ENCODE peak calls at places on chromosomes 1 and 21, in nine cellular contexts. B is LHCN-M2, V is substantia nigra, G is BE2C, H is NCI-H748 treated with DMSO at 0.1 percent for 48 hours, C is EL, O is ACHN, U is nucleus accumbens, X is bronchial epithelial cell. I is an unnamed sample.

GRCh38 chr21:33495743-33496142 is 4.2 kb upstream of the DNAJC28 start:
- DNase-seq in B (no peak), V (no peak), G (no peak), H (no peak), C (no peak), O (no peak), U (no peak), X (no peak), I (no peak)

GRCh38 chr1:155128755-155129473 is 1.2 kb downstream of the EFNA1 start:
- DNase-seq in B (no peak), V (no peak), G (no peak), H (no peak), C (no peak), O (peak), U (peak), X (peak), I (no peak)

GRCh38 chr1:203166192-203166940 is 9.3 kb downstream of the MYBPH start:
- DNase-seq in B (no peak), V (no peak), G (no peak), H (no peak), C (no peak), O (no peak), U (no peak), X (peak), I (no peak)

GRCh38 chr1:3350441-3351261 is 103.8 kb upstream of the ARHGEF16 start:
- DNase-seq in B (no peak), V (peak), G (no peak), H (no peak), C (no peak), O (no peak), U (peak), X (no peak), I (no peak)

GRCh38 chr1:12001249-12001917 is 17.9 kb upstream of the MIIP start:
- DNase-seq in B (no peak), V (no peak), G (peak), H (no peak), C (peak), O (peak), U (peak), X (no peak), I (peak)

GRCh38 chr1:222552882-222553281 is 5.0 kb upstream of the HHIPL2 start:
- DNase-seq in B (no peak), V (no peak), G (no peak), H (no peak), C (no peak), O (no peak), U (no peak), X (no peak), I (no peak)

GRCh38 chr1:9262587-9262986 is 28.0 kb downstream of the H6PD start:
- DNase-seq in B (no peak), V (no peak), G (no peak), H (no peak), C (no peak), O (no peak), U (no peak), X (no peak), I (no peak)

GRCh38 chr21:34279285-34279684 is 84.5 kb upstream of the KCNE2 start:
- DNase-seq in B (no peak), V (no peak), G (no peak), H (no peak), C (no peak), O (no peak), U (no peak), X (no peak), I (no peak)